ENCODE peak calls at places on chromosomes 16 and 17, in seven cellular contexts. O is A549, R is tibial nerve, U is SK-N-SH, S is sigmoid colon, J is K562, A is H1. Y is an unnamed sample.

GRCh38 chr16:62253926-62254325 is 217.7 kb upstream of the CDH8 start:
- DNase-seq in S (no peak), A (no peak), O (no peak), J (no peak), U (no peak), R (no peak), Y (no peak)

GRCh38 chr17:66474810-66475497 is 172.5 kb downstream of the PRKCA start:
- DNase-seq in J (no peak), S (no peak), R (no peak), O (no peak), U (no peak), A (no peak), Y (no peak)

GRCh38 chr16:14364386-14365199 is 265.5 kb downstream of the PARN start:
- DNase-seq in J (no peak), U (no peak), S (no peak), O (peak; percentile 92), R (no peak), A (no peak), Y (peak; percentile 35)

GRCh38 chr17:13437966-13438779 is 163.6 kb downstream of the HS3ST3A1 start:
- DNase-seq in R (no peak), S (no peak), J (no peak), U (no peak), O (no peak), A (no peak), Y (no peak)

GRCh38 chr16:84600343-84601229 is 17.3 kb downstream of the COTL1 start:
- DNase-seq in U (no peak), O (no peak), J (peak; percentile 71), S (no peak), R (no peak), A (no peak), Y (no peak)

GRCh38 chr17:72502940-72503341 is 382.1 kb downstream of the SOX9 start:
- DNase-seq in O (no peak), J (no peak), U (no peak), R (no peak), A (no peak), S (no peak), Y (no peak)

GRCh38 chr17:146546-146945 is 9.2 kb downstream of the SCGB1C2 start:
- DNase-seq in U (no peak), J (no peak), S (no peak), A (no peak), O (no peak), R (no peak), Y (peak; percentile 10)

GRCh38 chr17:19387921-19388521 is 1.0 kb upstream of the MFAP4 start:
- DNase-seq in A (no peak), S (peak; percentile 87), U (no peak), R (no peak), O (no peak), J (no peak), Y (no peak)

GRCh38 chr17:57739402-57740224 is 5.5 kb downstream of the CCDC182 start:
- DNase-seq in J (peak; percentile 44), A (no peak), R (no peak), O (peak; percentile 54), S (no peak), U (peak; percentile 76), Y (no peak)

GRCh38 chr17:82232876-82233785 is 4.3 kb downstream of the SLC16A3 start:
- DNase-seq in R (no peak), S (peak; percentile 67), A (no peak), J (no peak), O (no peak), U (no peak), Y (no peak)

GRCh38 chr17:57925361-57925990 is 29.7 kb downstream of the CUEDC1 start:
- DNase-seq in J (no peak), R (no peak), A (no peak), U (peak; percentile 64), S (no peak), O (no peak), Y (no peak)

GRCh38 chr17:72183194-72183685 is 62.4 kb downstream of the SOX9 start:
- DNase-seq in O (peak; percentile 68), R (no peak), J (no peak), A (no peak), S (no peak), U (no peak), Y (no peak)

GRCh38 chr16:80570106-80570478 is 29.3 kb downstream of the DYNLRB2 start:
- DNase-seq in O (no peak), A (no peak), U (no peak), J (no peak), S (no peak), R (no peak), Y (no peak)

GRCh38 chr17:72189781-72190593 is 69.2 kb downstream of the SOX9 start:
- DNase-seq in U (no peak), S (no peak), A (no peak), J (no peak), R (no peak), O (no peak), Y (no peak)

GRCh38 chr16:31472559-31473203 is 729 bp downstream of the TGFB1I1 start:
- DNase-seq in U (peak; percentile 98), J (peak; percentile 86), R (peak; percentile 83), A (peak; percentile 92), O (peak; percentile 89), S (peak; percentile 99), Y (peak; percentile 87)

GRCh38 chr17:47935961-47936360 is 5.4 kb upstream of the PNPO start:
- DNase-seq in J (peak; percentile 86), R (no peak), O (peak; percentile 75), U (no peak), S (no peak), A (no peak), Y (no peak)

GRCh38 chr17:78538033-78538776 is 39.0 kb downstream of the DNAH17 start:
- DNase-seq in A (no peak), S (peak; percentile 18), R (no peak), O (no peak), U (no peak), J (no peak), Y (no peak)

GRCh38 chr16:69894675-69895074 is 56.5 kb upstream of the CLEC18A start:
- DNase-seq in O (no peak), S (no peak), R (no peak), A (no peak), J (no peak), U (no peak), Y (peak; percentile 32)

GRCh38 chr16:85245307-85246172 is 133.3 kb upstream of the CIBAR2 start:
- DNase-seq in J (peak; percentile 76), R (peak; percentile 47), S (peak; percentile 83), A (peak; percentile 82), U (peak; percentile 82), O (peak; percentile 69), Y (peak; percentile 44)

DNA sequence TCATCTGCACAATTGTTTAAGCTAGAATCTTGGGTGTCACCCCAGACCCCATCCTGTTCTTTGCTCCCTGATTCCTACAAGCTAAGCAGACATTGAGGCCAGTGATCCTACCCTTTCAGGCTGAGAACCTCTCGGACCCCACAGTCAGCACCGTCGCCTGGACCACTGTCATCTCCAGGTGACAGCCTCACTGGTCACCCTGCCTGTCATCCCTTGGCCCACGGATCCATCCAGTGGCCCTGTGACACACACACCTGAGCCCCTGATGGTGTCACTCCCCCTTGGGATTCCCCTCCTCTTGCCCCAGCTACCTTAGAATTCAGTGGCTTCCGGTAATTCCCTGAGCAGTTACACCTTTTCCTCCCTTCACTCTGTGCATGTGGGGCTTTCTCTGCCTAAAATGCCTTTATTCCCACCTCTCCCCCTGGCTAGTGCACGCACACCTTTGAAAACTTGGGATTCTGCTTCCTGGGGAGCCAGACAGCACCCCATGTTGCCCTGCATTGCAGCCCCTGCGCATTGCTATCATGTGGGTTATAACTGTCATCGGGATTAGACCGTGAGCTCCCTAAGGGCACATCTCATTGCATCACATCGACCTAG is 3.0 kb downstream of the C16orf86 start:
- DNase-seq in S (no peak), R (no peak), A (no peak), U (no peak), O (no peak), J (no peak), Y (no peak)
- TF ChIP-seq EP300 in S (no peak), R (no peak), A (no peak), U (no peak), O (no peak), J (no peak), Y (no peak)

DNA sequence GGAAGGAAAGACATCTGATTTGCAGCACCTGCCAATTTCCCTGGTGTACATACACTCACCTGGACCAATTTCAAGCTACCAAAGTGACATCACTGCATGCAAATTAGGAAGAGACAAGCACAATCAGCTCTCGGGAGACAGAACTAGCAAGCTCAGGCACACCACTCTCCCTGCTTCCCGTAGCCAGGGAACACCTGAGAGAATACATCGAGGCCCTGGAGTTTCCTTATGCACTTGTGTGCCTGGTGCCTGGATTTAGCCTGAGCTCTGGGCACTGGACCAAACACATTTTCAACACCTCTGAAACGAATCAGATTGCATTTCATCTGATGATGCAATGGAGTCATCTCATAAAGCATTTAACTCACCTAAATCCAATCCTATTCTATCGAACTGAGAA is 110.5 kb downstream of the HS3ST2 start:
- DNase-seq in S (no peak), R (no peak), O (no peak), U (no peak), A (no peak), J (no peak), Y (no peak)
- TF ChIP-seq EP300 in S (no peak), R (no peak), O (no peak), U (no peak), A (no peak), J (no peak), Y (no peak)

GRCh38 chr16:56931769-56932587 is at the start of gene HERPUD1:
- DNase-seq in S (peak; percentile 99), A (peak; percentile 97), O (peak; percentile 99), R (peak; percentile 96), U (peak; percentile 99), J (peak; percentile 99), Y (peak; percentile 99)
- TF ChIP-seq EP300 in S (no peak), A (peak; percentile 45), O (peak; percentile 20), R (peak; percentile 89), U (no peak), J (peak; percentile 18), Y (no peak)

DNA sequence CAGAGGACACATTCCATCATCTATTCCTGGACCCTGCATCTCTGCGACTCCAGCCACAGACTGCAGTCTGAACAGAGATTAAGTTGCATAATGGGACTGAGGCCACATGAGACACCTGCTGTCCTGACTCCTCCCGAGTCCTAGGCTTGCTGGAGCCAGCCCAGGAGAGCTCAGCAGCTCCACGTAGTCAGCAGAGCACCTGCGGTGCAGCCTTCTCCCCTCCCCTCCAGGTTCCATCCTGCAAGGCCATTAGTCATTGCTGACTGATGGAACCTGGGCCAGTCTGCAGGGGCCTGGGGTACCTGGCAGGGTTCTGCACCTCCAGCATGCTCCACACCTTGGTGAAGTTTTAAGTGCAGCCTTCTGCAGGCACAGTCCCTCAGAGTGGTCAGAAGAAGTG is 76.7 kb downstream of the PLD6 start:
- DNase-seq in R (no peak), U (no peak), O (no peak), J (no peak), S (no peak), A (no peak), Y (no peak)
- TF ChIP-seq EP300 in R (no peak), U (no peak), O (no peak), J (no peak), S (no peak), A (no peak), Y (no peak)

GRCh38 chr17:77140166-77140877 is 447 bp upstream of the SEC14L1 start:
- DNase-seq in R (peak; percentile 99), O (peak; percentile 91), U (peak; percentile 100), J (peak; percentile 99), A (peak; percentile 99), S (peak; percentile 100), Y (peak; percentile 100)
- TF ChIP-seq EP300 in R (peak; percentile 89), O (no peak), U (no peak), J (no peak), A (no peak), S (peak; percentile 35), Y (no peak)

GRCh38 chr17:17503566-17504130 is 7.5 kb upstream of the RASD1 start:
- DNase-seq in U (no peak), A (no peak), R (no peak), S (peak; percentile 55), O (no peak), J (no peak), Y (no peak)
- TF ChIP-seq EP300 in U (no peak), A (no peak), R (no peak), S (no peak), O (no peak), J (no peak), Y (no peak)